ENCODE peak calls at places on chromosome 5, in four cellular contexts. P, R, C and T are unnamed samples.

GRCh38 chr5:85472749-85473148 is 1088.1 kb upstream of the EDIL3 start:
- DNase-seq in P (no peak), R (no peak), C (no peak), T (no peak)

GRCh38 chr5:142960309-142960696 is 190.1 kb downstream of the ARHGAP26 start:
- DNase-seq in P (no peak), R (no peak), C (peak), T (peak)

GRCh38 chr5:14168139-14168792 is 25.1 kb downstream of the TRIO start:
- DNase-seq in P (no peak), R (no peak), C (no peak), T (no peak)

GRCh38 chr5:87649455-87649854 is 236.7 kb upstream of the CCNH start:
- DNase-seq in P (no peak), R (no peak), C (peak), T (no peak)

GRCh38 chr5:93585753-93586385 is 2.8 kb downstream of the NR2F1 start:
- DNase-seq in P (no peak), R (no peak), C (no peak), T (no peak)

GRCh38 chr5:175120412-175120811 is 323.6 kb downstream of the DRD1 start:
- DNase-seq in P (no peak), R (no peak), C (no peak), T (no peak)

GRCh38 chr5:40240111-40240510 is 439.6 kb upstream of the PTGER4 start:
- DNase-seq in P (no peak), R (no peak), C (no peak), T (peak)

GRCh38 chr5:64767959-64768357 is 533 bp downstream of the SREK1IP1 start:
- DNase-seq in P (peak), R (no peak), C (no peak), T (no peak)

GRCh38 chr5:157175071-157175612 is 5.5 kb upstream of the ITK start:
- DNase-seq in P (peak), R (no peak), C (no peak), T (no peak)